ENCODE peak calls at places on chromosomes 7 and 10, in eight cellular contexts. M is activated T-helper 1 cell treated with anti-CD3 and anti-CD28 coated beads, Interleukin-12 subunit alpha, Interleukin-12 subunit beta, Interleukin-2, Interleukin-4 antibody, amounts not matched to agents 30 ng/mL and 10 ng/mL and 1 ng/mL, durations not matched to agents 14 hours and 24 hours and 36 hours; X is A549; T is AG09309; R is GM12865; D is T-helper 1 cell; S is GDM1; Z is NCI-H2081 treated with DMSO at 0.1 percent for 48 hours. F is an unnamed sample.

GRCh38 chr7:127766831-127767489 is 115.0 kb downstream of the SND1 start:
- DNase-seq in R (no peak), D (no peak), Z (no peak), T (no peak), X (no peak), S (peak; percentile 55), M (no peak), F (no peak)

GRCh38 chr7:2544541-2545188 is 10.7 kb downstream of the BRAT1 start:
- DNase-seq in D (no peak), S (no peak), T (no peak), Z (no peak), M (no peak), X (no peak), R (no peak), F (no peak)

GRCh38 chr7:18754766-18755165 is 259.2 kb downstream of the HDAC9 start:
- DNase-seq in Z (no peak), T (no peak), D (no peak), S (no peak), R (no peak), M (no peak), X (no peak), F (no peak)

GRCh38 chr10:57898231-57898630 is 369.5 kb downstream of the IPMK start:
- DNase-seq in S (no peak), M (no peak), X (no peak), R (no peak), T (no peak), D (no peak), Z (no peak), F (no peak)

GRCh38 chr7:154343778-154344412 is 291.7 kb downstream of the DPP6 start:
- DNase-seq in X (no peak), R (no peak), D (no peak), T (no peak), Z (no peak), S (no peak), M (no peak), F (no peak)

GRCh38 chr7:47379629-47380324 is 202.1 kb downstream of the TNS3 start:
- DNase-seq in X (no peak), R (no peak), D (no peak), Z (no peak), S (no peak), M (no peak), T (no peak), F (no peak)

GRCh38 chr10:60963441-60964256 is 19.7 kb upstream of the RHOBTB1 start:
- DNase-seq in D (no peak), M (no peak), Z (no peak), X (no peak), S (no peak), T (no peak), R (no peak), F (no peak)

GRCh38 chr10:104324931-104325330 is 13.3 kb downstream of the ITPRIP start:
- DNase-seq in X (no peak), S (no peak), M (no peak), T (no peak), Z (no peak), R (no peak), D (no peak), F (no peak)

GRCh38 chr7:6553460-6554044 is 2.3 kb upstream of the GRID2IP start:
- DNase-seq in R (no peak), M (no peak), D (no peak), Z (no peak), X (no peak), T (no peak), S (no peak), F (no peak)

GRCh38 chr7:2873146-2873545 is 29.0 kb upstream of the GNA12 start:
- DNase-seq in D (no peak), R (no peak), Z (no peak), M (no peak), X (no peak), S (no peak), T (no peak), F (no peak)

GRCh38 chr7:46139079-46139478 is 218.0 kb upstream of the IGFBP3 start:
- DNase-seq in T (peak; percentile 69), S (no peak), X (no peak), R (peak; percentile 77), M (no peak), Z (no peak), D (no peak), F (peak; percentile 78)

GRCh38 chr7:17941171-17941490 is 837 bp upstream of the SNX13 start:
- DNase-seq in Z (no peak), T (no peak), S (no peak), X (peak; percentile 17), R (peak; percentile 5), M (no peak), D (no peak), F (no peak)

GRCh38 chr7:78473011-78473410 is 674.4 kb downstream of the PHTF2 start:
- DNase-seq in X (no peak), D (no peak), Z (no peak), T (peak; percentile 25), S (no peak), M (no peak), R (no peak), F (no peak)

GRCh38 chr10:71363936-71364335 is 32.8 kb upstream of the CDH23 start:
- DNase-seq in Z (no peak), S (no peak), X (no peak), D (no peak), R (no peak), M (no peak), T (no peak), F (no peak)

GRCh38 chr10:98433881-98434732 is 12.6 kb downstream of the HPS1 start:
- DNase-seq in M (no peak), D (no peak), T (no peak), R (no peak), S (no peak), X (no peak), Z (no peak), F (peak; percentile 48)

GRCh38 chr10:104577171-104577570 is 63.9 kb upstream of the SORCS3 start:
- DNase-seq in T (no peak), Z (no peak), D (no peak), M (no peak), R (no peak), S (no peak), X (no peak), F (no peak)

GRCh38 chr7:118949031-118949430 is 724.5 kb downstream of the ANKRD7 start:
- DNase-seq in D (no peak), X (no peak), M (no peak), S (no peak), Z (no peak), T (no peak), R (no peak), F (peak; percentile 26)

GRCh38 chr10:115432188-115432819 is 339.1 kb downstream of the ATRNL1 start:
- DNase-seq in R (peak; percentile 7), Z (no peak), S (no peak), T (no peak), X (peak; percentile 2), M (no peak), D (no peak), F (peak; percentile 2)

GRCh38 chr7:70833726-70834125 is 298.2 kb upstream of the GALNT17 start:
- DNase-seq in R (no peak), S (no peak), X (no peak), T (no peak), Z (no peak), D (no peak), M (no peak), F (peak; percentile 81)

GRCh38 chr7:47414342-47415288 is 167.3 kb downstream of the TNS3 start:
- DNase-seq in X (no peak), T (no peak), M (no peak), D (no peak), R (no peak), Z (no peak), S (no peak), F (no peak)

GRCh38 chr7:138233189-138233588 is 156.9 kb downstream of the AKR1D1 start:
- DNase-seq in T (no peak), M (no peak), R (no peak), D (no peak), X (no peak), S (no peak), Z (no peak), F (no peak)

GRCh38 chr7:18855796-18856195 is 261.6 kb downstream of the TWIST1 start:
- DNase-seq in M (no peak), D (no peak), S (no peak), R (no peak), T (peak; percentile 47), Z (no peak), X (no peak), F (no peak)

GRCh38 chr7:114889646-114890285 is 32.1 kb upstream of the MDFIC start:
- DNase-seq in M (peak; percentile 6), D (no peak), X (peak; percentile 72), R (peak; percentile 13), S (peak; percentile 1), T (peak; percentile 97), Z (no peak), F (peak; percentile 99)

GRCh38 chr7:131778601-131779000 is 222.2 kb upstream of the PODXL start:
- DNase-seq in S (no peak), D (no peak), M (no peak), X (no peak), Z (no peak), T (no peak), R (no peak), F (no peak)

GRCh38 chr7:117825132-117825531 is 48.1 kb downstream of the CTTNBP2 start:
- DNase-seq in M (no peak), T (no peak), R (no peak), Z (no peak), X (no peak), D (no peak), S (no peak), F (peak; percentile 63)